ENCODE peak calls at places on chromosomes 7 and 10, in six cellular contexts. G is AG08396; B is naive thymus-derived CD8-positive, alpha-beta T cell; S is choroid plexus epithelial cell; H is retina; W is epithelial cell of esophagus. I is an unnamed sample.

GRCh38 chr10:72834183-72834825 is 59.2 kb upstream of the OIT3 start:
- DNase-seq in G (peak; percentile 45), B (peak; percentile 54), S (peak; percentile 88), H (peak; percentile 27), W (peak; percentile 77), I (no peak)

GRCh38 chr7:98651760-98652159 is 34.7 kb downstream of the NPTX2 start:
- DNase-seq in G (no peak), B (no peak), S (no peak), H (no peak), W (no peak), I (no peak)

GRCh38 chr7:137934176-137934826 is 67.6 kb downstream of the CREB3L2 start:
- DNase-seq in G (no peak), B (no peak), S (no peak), H (no peak), W (peak; percentile 85), I (no peak)

GRCh38 chr7:20403356-20403755 is 72.7 kb downstream of the ITGB8 start:
- DNase-seq in G (no peak), B (no peak), S (peak; percentile 31), H (peak; percentile 40), W (no peak), I (no peak)

GRCh38 chr10:29921071-29921446 is 138.3 kb downstream of the JCAD start:
- DNase-seq in G (no peak), B (no peak), S (no peak), H (no peak), W (peak; percentile 37), I (no peak)

GRCh38 chr10:128325788-128326187 is 199.6 kb upstream of the MKI67 start:
- DNase-seq in G (no peak), B (no peak), S (no peak), H (no peak), W (no peak), I (no peak)

GRCh38 chr7:98687331-98687863 is 70.3 kb downstream of the NPTX2 start:
- DNase-seq in G (no peak), B (no peak), S (no peak), H (peak; percentile 28), W (no peak), I (no peak)

GRCh38 chr7:112334366-112334765 is 115.9 kb upstream of the IFRD1 start:
- DNase-seq in G (no peak), B (no peak), S (no peak), H (no peak), W (no peak), I (no peak)

GRCh38 chr10:130464426-130464825 is 328.2 kb downstream of the GLRX3 start:
- DNase-seq in G (no peak), B (no peak), S (no peak), H (no peak), W (no peak), I (no peak)

GRCh38 chr10:62759599-62760175 is 44.8 kb upstream of the ADO start:
- DNase-seq in G (no peak), B (no peak), S (no peak), H (no peak), W (no peak), I (no peak)

GRCh38 chr7:163971-164881 is 28.1 kb upstream of the FAM20C start:
- DNase-seq in G (no peak), B (no peak), S (no peak), H (no peak), W (no peak), I (no peak)

GRCh38 chr10:30502266-30503058 is 68.5 kb downstream of the MAP3K8 start:
- DNase-seq in G (no peak), B (peak; percentile 29), S (peak; percentile 41), H (no peak), W (peak; percentile 14), I (peak; percentile 43)

GRCh38 chr7:29230871-29231345 is 36.3 kb downstream of the CHN2 start:
- DNase-seq in G (no peak), B (no peak), S (no peak), H (no peak), W (no peak), I (no peak)

GRCh38 chr7:102424787-102425218 is 8.6 kb upstream of the ORAI2 start:
- DNase-seq in G (no peak), B (no peak), S (no peak), H (no peak), W (no peak), I (peak; percentile 59)

GRCh38 chr10:71957546-71958275 is 6.5 kb upstream of the CHST3 start:
- DNase-seq in G (no peak), B (no peak), S (peak; percentile 41), H (peak; percentile 70), W (no peak), I (no peak)

GRCh38 chr10:121800146-121800545 is 127.7 kb downstream of the ATE1 start:
- DNase-seq in G (no peak), B (no peak), S (no peak), H (no peak), W (no peak), I (no peak)

GRCh38 chr10:131961047-131961776 is 20.5 kb downstream of the BNIP3 start:
- DNase-seq in G (no peak), B (no peak), S (no peak), H (no peak), W (no peak), I (no peak)

GRCh38 chr7:150323682-150324365 is 479 bp upstream of the ACTR3C start:
- DNase-seq in G (no peak), B (peak; percentile 30), S (peak; percentile 17), H (peak; percentile 48), W (peak; percentile 43), I (no peak)

GRCh38 chr10:103458720-103459119 is at the start of gene CALHM1:
- DNase-seq in G (no peak), B (no peak), S (no peak), H (no peak), W (peak; percentile 13), I (no peak)

GRCh38 chr7:41403291-41403690 is 299.6 kb downstream of the INHBA start:
- DNase-seq in G (no peak), B (no peak), S (no peak), H (no peak), W (peak; percentile 33), I (no peak)

GRCh38 chr10:86229811-86230409 is 136.7 kb downstream of the GRID1 start:
- DNase-seq in G (no peak), B (no peak), S (no peak), H (no peak), W (no peak), I (no peak)

GRCh38 chr7:131652194-131652593 is 95.8 kb upstream of the PODXL start:
- DNase-seq in G (no peak), B (no peak), S (no peak), H (no peak), W (no peak), I (no peak)

GRCh38 chr10:43128331-43128730 is 9.9 kb upstream of the CSGALNACT2 start:
- DNase-seq in G (no peak), B (no peak), S (no peak), H (no peak), W (no peak), I (no peak)

GRCh38 chr10:56823849-56824248 is 462.8 kb upstream of the ZWINT start:
- DNase-seq in G (no peak), B (no peak), S (peak; percentile 2), H (no peak), W (peak; percentile 34), I (no peak)